ENCODE peak calls at places on chromosomes 7 and 10, in six cellular contexts. One of them, this sample, is unnamed.

GRCh38 chr10:88979153-88979562 is 11.4 kb upstream of the FAS start:
- DNase-seq in fibroblast of villous mesenchyme: peak; percentile 87
- DNase-seq in Calu3: no peak
- DNase-seq in HFFc6: peak; percentile 86
- DNase-seq in endothelial cell: no peak
- DNase-seq in CD4-positive, alpha-beta T cell: no peak
- DNase-seq in this sample: peak; percentile 76

GRCh38 chr7:139777304-139777890 is 401 bp downstream of the HIPK2 start:
- DNase-seq in fibroblast of villous mesenchyme: peak; percentile 28
- DNase-seq in Calu3: peak; percentile 25
- DNase-seq in HFFc6: no peak
- DNase-seq in endothelial cell: peak; percentile 42
- DNase-seq in CD4-positive, alpha-beta T cell: peak; percentile 42
- DNase-seq in this sample: no peak

GRCh38 chr7:128915271-128915819 is 4.8 kb upstream of the KCP start:
- DNase-seq in fibroblast of villous mesenchyme: no peak
- DNase-seq in Calu3: no peak
- DNase-seq in HFFc6: no peak
- DNase-seq in endothelial cell: no peak
- DNase-seq in CD4-positive, alpha-beta T cell: no peak
- DNase-seq in this sample: no peak

GRCh38 chr7:143012409-143012808 is 14.5 kb downstream of the OR9A2 start:
- DNase-seq in fibroblast of villous mesenchyme: no peak
- DNase-seq in Calu3: no peak
- DNase-seq in HFFc6: no peak
- DNase-seq in endothelial cell: no peak
- DNase-seq in CD4-positive, alpha-beta T cell: no peak
- DNase-seq in this sample: no peak

GRCh38 chr7:47354831-47355541 is 226.9 kb downstream of the TNS3 start:
- DNase-seq in fibroblast of villous mesenchyme: no peak
- DNase-seq in Calu3: no peak
- DNase-seq in HFFc6: no peak
- DNase-seq in endothelial cell: no peak
- DNase-seq in CD4-positive, alpha-beta T cell: no peak
- DNase-seq in this sample: no peak

GRCh38 chr10:98028168-98028770 is 2.2 kb downstream of the CRTAC1 start:
- DNase-seq in fibroblast of villous mesenchyme: peak; percentile 34
- DNase-seq in Calu3: peak; percentile 56
- DNase-seq in HFFc6: peak; percentile 5
- DNase-seq in endothelial cell: peak; percentile 86
- DNase-seq in CD4-positive, alpha-beta T cell: peak; percentile 22
- DNase-seq in this sample: peak; percentile 30

GRCh38 chr7:108253275-108254044 is 123.3 kb upstream of the LAMB4 start:
- DNase-seq in fibroblast of villous mesenchyme: no peak
- DNase-seq in Calu3: peak; percentile 26
- DNase-seq in HFFc6: no peak
- DNase-seq in endothelial cell: no peak
- DNase-seq in CD4-positive, alpha-beta T cell: no peak
- DNase-seq in this sample: peak; percentile 51

GRCh38 chr7:94907420-94908203 is at the start of gene PPP1R9A:
- DNase-seq in fibroblast of villous mesenchyme: no peak
- DNase-seq in Calu3: peak; percentile 68
- DNase-seq in HFFc6: no peak
- DNase-seq in endothelial cell: peak; percentile 50
- DNase-seq in CD4-positive, alpha-beta T cell: no peak
- DNase-seq in this sample: no peak

GRCh38 chr10:31320179-31320597 is 1.2 kb downstream of the ZEB1 start:
- DNase-seq in fibroblast of villous mesenchyme: peak; percentile 49
- DNase-seq in Calu3: peak; percentile 46
- DNase-seq in HFFc6: no peak
- DNase-seq in endothelial cell: peak; percentile 22
- DNase-seq in CD4-positive, alpha-beta T cell: peak; percentile 41
- DNase-seq in this sample: no peak

GRCh38 chr10:132546567-132547420 is 9.2 kb downstream of the INPP5A start:
- DNase-seq in fibroblast of villous mesenchyme: no peak
- DNase-seq in Calu3: no peak
- DNase-seq in HFFc6: no peak
- DNase-seq in endothelial cell: no peak
- DNase-seq in CD4-positive, alpha-beta T cell: no peak
- DNase-seq in this sample: no peak

GRCh38 chr10:77552252-77552651 is 85.4 kb downstream of the KCNMA1 start:
- DNase-seq in fibroblast of villous mesenchyme: no peak
- DNase-seq in Calu3: no peak
- DNase-seq in HFFc6: no peak
- DNase-seq in endothelial cell: no peak
- DNase-seq in CD4-positive, alpha-beta T cell: no peak
- DNase-seq in this sample: no peak

DNA sequence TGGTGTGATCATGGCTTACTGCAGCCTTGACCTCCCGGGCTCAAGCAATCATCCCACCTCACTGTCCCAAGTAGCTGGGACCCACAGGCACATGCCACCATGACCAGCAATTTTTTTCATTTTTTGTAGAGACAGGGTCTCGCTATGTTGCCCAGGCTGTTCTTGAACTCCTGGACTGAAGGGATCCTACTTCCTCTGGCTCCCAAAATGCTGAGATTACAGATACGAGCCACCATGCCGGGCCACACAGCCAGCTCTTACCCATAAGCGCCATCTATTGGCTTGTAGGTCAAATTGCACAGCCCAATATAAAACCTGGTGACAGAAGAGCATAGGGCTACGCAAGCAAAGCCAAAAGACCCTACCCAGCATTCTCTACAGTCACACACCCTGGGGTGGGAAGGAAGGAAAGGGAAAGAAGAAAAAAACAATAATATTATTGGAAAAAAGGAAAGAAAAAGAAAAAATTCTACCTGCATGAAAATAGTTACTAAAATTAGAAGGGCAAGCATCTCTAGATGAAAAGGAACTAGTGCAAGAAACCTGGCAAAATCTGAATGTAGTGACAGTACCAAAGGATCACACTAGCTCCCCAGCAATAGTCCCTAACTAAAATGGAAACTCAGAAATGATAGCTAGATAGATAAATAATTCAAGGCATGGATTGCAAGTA is 29.4 kb upstream of the AMPH start:
- DNase-seq in fibroblast of villous mesenchyme: peak; percentile 47
- DNase-seq in Calu3: peak; percentile 43
- DNase-seq in HFFc6: peak; percentile 52
- DNase-seq in endothelial cell: peak; percentile 20
- DNase-seq in CD4-positive, alpha-beta T cell: no peak
- DNase-seq in this sample: peak; percentile 75
- TF ChIP-seq CTCF in fibroblast of villous mesenchyme: peak; percentile 70
- TF ChIP-seq CTCF in Calu3: peak; percentile 68
- TF ChIP-seq CTCF in HFFc6: peak; percentile 85
- TF ChIP-seq CTCF in endothelial cell: peak; percentile 66
- TF ChIP-seq CTCF in CD4-positive, alpha-beta T cell: peak; percentile 58
- TF ChIP-seq CTCF in this sample: peak; percentile 94

DNA sequence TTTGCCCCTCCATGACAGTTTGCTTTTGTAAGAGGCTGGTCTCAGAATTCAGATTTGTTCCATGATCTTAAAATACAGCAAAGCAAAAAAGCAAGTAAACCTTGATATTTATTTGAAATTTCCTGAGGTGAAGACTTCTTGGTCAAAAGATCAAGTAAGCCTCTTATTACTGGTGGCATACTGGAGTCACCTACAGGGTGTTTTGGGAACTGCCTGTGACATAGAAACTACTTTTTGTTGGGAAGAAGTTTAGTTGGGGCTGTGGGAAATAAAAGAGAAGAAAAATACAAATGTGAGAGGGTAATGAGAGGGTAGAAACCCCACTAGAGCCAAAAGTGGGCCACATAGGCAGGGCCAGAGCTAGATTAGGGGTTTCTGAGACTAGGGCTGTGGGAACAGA is 217.9 kb downstream of the OTUD1 start:
- DNase-seq in fibroblast of villous mesenchyme: no peak
- DNase-seq in Calu3: no peak
- DNase-seq in HFFc6: no peak
- DNase-seq in endothelial cell: peak; percentile 29
- DNase-seq in CD4-positive, alpha-beta T cell: no peak
- DNase-seq in this sample: no peak
- TF ChIP-seq CTCF in fibroblast of villous mesenchyme: no peak
- TF ChIP-seq CTCF in Calu3: peak; percentile 32
- TF ChIP-seq CTCF in HFFc6: peak; percentile 28
- TF ChIP-seq CTCF in endothelial cell: peak; percentile 74
- TF ChIP-seq CTCF in CD4-positive, alpha-beta T cell: peak; percentile 26
- TF ChIP-seq CTCF in this sample: no peak

DNA sequence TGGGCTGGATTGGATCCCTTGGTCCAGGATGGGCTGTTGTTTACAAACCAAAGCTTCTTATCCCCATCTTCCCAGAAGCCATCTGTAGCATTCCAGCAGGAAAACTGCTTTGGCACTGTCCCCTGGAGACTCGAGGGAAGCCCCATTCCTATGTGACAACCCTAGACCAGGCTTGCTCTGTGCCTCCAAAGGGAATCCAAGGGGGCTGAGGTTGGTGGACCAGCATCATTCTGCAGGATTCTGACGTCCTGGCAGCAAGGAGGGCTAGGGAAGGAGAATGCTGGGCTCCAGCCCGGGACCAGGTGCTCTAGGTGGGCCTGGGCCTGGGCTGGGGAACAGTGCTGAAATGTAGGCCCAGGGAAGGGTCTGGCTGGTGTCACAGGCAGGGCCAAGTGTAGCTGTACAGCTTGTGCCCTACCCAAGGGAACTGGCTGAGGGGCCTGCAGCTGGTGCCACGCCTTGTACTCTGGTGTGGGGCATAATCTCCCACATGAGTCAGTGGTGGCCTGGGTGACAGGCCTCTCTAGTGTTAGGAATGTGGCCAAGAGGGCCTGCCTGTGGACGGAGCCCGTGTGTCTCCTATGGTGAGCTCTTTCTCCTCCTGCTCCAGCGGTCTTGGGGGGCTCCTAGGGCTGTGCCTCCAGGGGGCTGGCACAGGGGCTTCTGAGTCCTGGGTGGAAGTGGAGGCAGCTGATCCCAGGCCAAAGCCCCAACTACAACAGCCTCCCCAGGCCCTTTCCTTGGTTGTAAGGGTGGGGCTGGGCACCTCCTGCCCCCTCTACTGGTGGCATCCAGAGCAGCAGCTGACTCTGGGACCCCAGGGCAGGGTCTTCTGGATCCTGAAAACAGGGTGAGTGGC is 25.2 kb downstream of the TRIM8 start:
- DNase-seq in fibroblast of villous mesenchyme: peak; percentile 59
- DNase-seq in Calu3: peak; percentile 24
- DNase-seq in HFFc6: peak; percentile 58
- DNase-seq in endothelial cell: no peak
- DNase-seq in CD4-positive, alpha-beta T cell: no peak
- DNase-seq in this sample: no peak
- TF ChIP-seq CTCF in fibroblast of villous mesenchyme: peak; percentile 50
- TF ChIP-seq CTCF in Calu3: peak; percentile 23
- TF ChIP-seq CTCF in HFFc6: peak; percentile 65
- TF ChIP-seq CTCF in endothelial cell: peak; percentile 23
- TF ChIP-seq CTCF in CD4-positive, alpha-beta T cell: peak; percentile 27
- TF ChIP-seq CTCF in this sample: no peak

GRCh38 chr10:71978476-71978875 is 14.3 kb downstream of the CHST3 start:
- DNase-seq in fibroblast of villous mesenchyme: no peak
- DNase-seq in Calu3: no peak
- DNase-seq in HFFc6: no peak
- DNase-seq in endothelial cell: no peak
- DNase-seq in CD4-positive, alpha-beta T cell: no peak
- DNase-seq in this sample: no peak
- TF ChIP-seq CTCF in fibroblast of villous mesenchyme: peak; percentile 36
- TF ChIP-seq CTCF in Calu3: no peak
- TF ChIP-seq CTCF in HFFc6: peak; percentile 34
- TF ChIP-seq CTCF in endothelial cell: no peak
- TF ChIP-seq CTCF in CD4-positive, alpha-beta T cell: no peak
- TF ChIP-seq CTCF in this sample: peak; percentile 47

GRCh38 chr7:159084069-159084801 is 60.4 kb downstream of the VIPR2 start:
- DNase-seq in fibroblast of villous mesenchyme: no peak
- DNase-seq in Calu3: no peak
- DNase-seq in HFFc6: no peak
- DNase-seq in endothelial cell: no peak
- DNase-seq in CD4-positive, alpha-beta T cell: no peak
- DNase-seq in this sample: no peak
- TF ChIP-seq CTCF in fibroblast of villous mesenchyme: no peak
- TF ChIP-seq CTCF in Calu3: no peak
- TF ChIP-seq CTCF in HFFc6: no peak
- TF ChIP-seq CTCF in endothelial cell: no peak
- TF ChIP-seq CTCF in CD4-positive, alpha-beta T cell: no peak
- TF ChIP-seq CTCF in this sample: no peak

GRCh38 chr7:44085549-44085948 is 3.2 kb upstream of the POLM start:
- DNase-seq in fibroblast of villous mesenchyme: no peak
- DNase-seq in Calu3: no peak
- DNase-seq in HFFc6: no peak
- DNase-seq in endothelial cell: no peak
- DNase-seq in CD4-positive, alpha-beta T cell: no peak
- DNase-seq in this sample: no peak
- TF ChIP-seq CTCF in fibroblast of villous mesenchyme: no peak
- TF ChIP-seq CTCF in Calu3: peak; percentile 35
- TF ChIP-seq CTCF in HFFc6: peak; percentile 54
- TF ChIP-seq CTCF in endothelial cell: no peak
- TF ChIP-seq CTCF in CD4-positive, alpha-beta T cell: no peak
- TF ChIP-seq CTCF in this sample: peak; percentile 39

DNA sequence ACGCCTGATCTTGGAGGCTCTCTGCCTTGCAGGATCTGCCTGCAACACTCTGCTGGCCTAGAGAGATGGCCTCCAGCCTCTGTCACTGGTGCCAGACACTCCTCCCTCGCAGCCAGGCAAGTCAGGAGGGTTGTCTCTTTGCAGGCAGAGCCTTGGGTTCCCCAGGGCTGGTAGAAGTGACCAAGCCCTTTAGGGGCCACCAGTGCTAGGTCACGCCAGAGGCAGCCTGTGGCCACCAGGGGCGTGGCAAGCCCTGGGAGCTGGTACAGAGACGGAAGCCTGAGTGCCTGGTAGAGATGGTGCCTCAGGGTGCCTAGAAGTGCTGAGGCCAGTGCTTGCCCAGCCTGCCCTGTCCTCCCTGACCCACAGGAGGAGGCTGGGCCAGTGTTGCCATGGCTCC is 9.1 kb downstream of the ADCYAP1R1 start:
- DNase-seq in fibroblast of villous mesenchyme: no peak
- DNase-seq in Calu3: peak; percentile 43
- DNase-seq in HFFc6: no peak
- DNase-seq in endothelial cell: no peak
- DNase-seq in CD4-positive, alpha-beta T cell: no peak
- DNase-seq in this sample: no peak
- TF ChIP-seq CTCF in fibroblast of villous mesenchyme: no peak
- TF ChIP-seq CTCF in Calu3: peak; percentile 29
- TF ChIP-seq CTCF in HFFc6: peak; percentile 29
- TF ChIP-seq CTCF in endothelial cell: no peak
- TF ChIP-seq CTCF in CD4-positive, alpha-beta T cell: no peak
- TF ChIP-seq CTCF in this sample: no peak

GRCh38 chr10:102230861-102231356 is 4.8 kb downstream of the ELOVL3 start:
- DNase-seq in fibroblast of villous mesenchyme: no peak
- DNase-seq in Calu3: peak; percentile 40
- DNase-seq in HFFc6: no peak
- DNase-seq in endothelial cell: peak; percentile 44
- DNase-seq in CD4-positive, alpha-beta T cell: peak; percentile 20
- DNase-seq in this sample: peak; percentile 51
- TF ChIP-seq CTCF in fibroblast of villous mesenchyme: peak; percentile 31
- TF ChIP-seq CTCF in Calu3: no peak
- TF ChIP-seq CTCF in HFFc6: no peak
- TF ChIP-seq CTCF in endothelial cell: no peak
- TF ChIP-seq CTCF in CD4-positive, alpha-beta T cell: no peak
- TF ChIP-seq CTCF in this sample: peak; percentile 53

GRCh38 chr10:83961620-83962019 is 177.7 kb upstream of the GHITM start:
- DNase-seq in fibroblast of villous mesenchyme: no peak
- DNase-seq in Calu3: no peak
- DNase-seq in HFFc6: no peak
- DNase-seq in endothelial cell: no peak
- DNase-seq in CD4-positive, alpha-beta T cell: no peak
- DNase-seq in this sample: no peak
- TF ChIP-seq CTCF in fibroblast of villous mesenchyme: no peak
- TF ChIP-seq CTCF in Calu3: no peak
- TF ChIP-seq CTCF in HFFc6: no peak
- TF ChIP-seq CTCF in endothelial cell: no peak
- TF ChIP-seq CTCF in CD4-positive, alpha-beta T cell: no peak
- TF ChIP-seq CTCF in this sample: no peak